ENCODE peak calls at places on chromosomes 16 and 17, in ten cellular contexts. K is colonic mucosa, S is IMR-90, D is lower leg skin, T is PC-3, U is lung, E is heart right ventricle, P is neural crest cell, J is heart left ventricle, G is fibroblast of villous mesenchyme. V is an unnamed sample.

GRCh38 chr16:23786964-23787571 is 32.2 kb downstream of the CHP2 start:
- DNase-seq in K (no peak), S (no peak), D (no peak), T (no peak), U (no peak), E (no peak), P (no peak), J (no peak), G (no peak), V (no peak)

GRCh38 chr17:72826602-72827001 is 265.9 kb downstream of the SLC39A11 start:
- DNase-seq in K (no peak), S (peak), D (no peak), T (peak), U (no peak), E (no peak), P (no peak), J (no peak), G (peak), V (no peak)

GRCh38 chr16:2467301-2468141 is 3.6 kb upstream of the NTN3 start:
- DNase-seq in K (peak), S (peak), D (peak), T (peak), U (no peak), E (peak), P (peak), J (peak), G (peak), V (peak)

GRCh38 chr17:596763-597644 is 117.6 kb downstream of the VPS53 start:
- DNase-seq in K (no peak), S (peak), D (peak), T (peak), U (no peak), E (no peak), P (no peak), J (no peak), G (peak), V (no peak)

GRCh38 chr17:17808706-17809432 is 27.9 kb downstream of the SREBF1 start:
- DNase-seq in K (no peak), S (peak), D (no peak), T (no peak), U (no peak), E (no peak), P (no peak), J (no peak), G (no peak), V (no peak)

GRCh38 chr17:35866356-35866950 is 2.2 kb downstream of the HEATR9 start:
- DNase-seq in K (no peak), S (peak), D (no peak), T (peak), U (no peak), E (no peak), P (no peak), J (no peak), G (peak), V (no peak)

GRCh38 chr17:8073627-8074485 is 13.7 kb downstream of the ALOX12B start:
- DNase-seq in K (peak), S (peak), D (peak), T (peak), U (peak), E (peak), P (peak), J (peak), G (peak), V (peak)

GRCh38 chr17:48492401-48493298 is 38.2 kb downstream of the HOXB1 start:
- DNase-seq in K (peak), S (peak), D (peak), T (peak), U (peak), E (peak), P (peak), J (peak), G (peak), V (peak)

GRCh38 chr17:49545811-49546545 is 29.7 kb upstream of the NXPH3 start:
- DNase-seq in K (no peak), S (no peak), D (peak), T (no peak), U (no peak), E (no peak), P (no peak), J (no peak), G (no peak), V (no peak)

GRCh38 chr16:3023415-3023668 is 400 bp downstream of the HCFC1R1 start:
- DNase-seq in K (no peak), S (peak), D (no peak), T (peak), U (no peak), E (peak), P (no peak), J (peak), G (no peak), V (peak)

GRCh38 chr16:88534731-88535141 is 35.5 kb upstream of the ZC3H18 start:
- DNase-seq in K (no peak), S (peak), D (no peak), T (peak), U (no peak), E (no peak), P (no peak), J (no peak), G (peak), V (peak)

GRCh38 chr16:67398546-67399217 is 5.4 kb upstream of the TPPP3 start:
- DNase-seq in K (no peak), S (no peak), D (peak), T (no peak), U (no peak), E (no peak), P (no peak), J (no peak), G (no peak), V (no peak)

GRCh38 chr16:67397451-67397801 is 4.1 kb upstream of the TPPP3 start:
- DNase-seq in K (no peak), S (no peak), D (peak), T (no peak), U (no peak), E (peak), P (no peak), J (peak), G (peak), V (no peak)

GRCh38 chr16:67396775-67397450 is 3.6 kb upstream of the TPPP3 start:
- DNase-seq in K (no peak), S (no peak), D (no peak), T (no peak), U (no peak), E (no peak), P (no peak), J (no peak), G (no peak), V (no peak)

GRCh38 chr16:67399218-67399733 is 6.0 kb upstream of the TPPP3 start:
- DNase-seq in K (peak), S (no peak), D (peak), T (peak), U (no peak), E (no peak), P (peak), J (peak), G (peak), V (peak)

GRCh38 chr16:67397812-67398545 is 4.7 kb upstream of the TPPP3 start:
- DNase-seq in K (no peak), S (no peak), D (peak), T (no peak), U (no peak), E (no peak), P (no peak), J (no peak), G (no peak), V (no peak)
- TF ChIP-seq CTCF in K (no peak), S (no peak), D (no peak), T (no peak), U (no peak), E (no peak), P (no peak), J (no peak), G (no peak), V (no peak)

DNA sequence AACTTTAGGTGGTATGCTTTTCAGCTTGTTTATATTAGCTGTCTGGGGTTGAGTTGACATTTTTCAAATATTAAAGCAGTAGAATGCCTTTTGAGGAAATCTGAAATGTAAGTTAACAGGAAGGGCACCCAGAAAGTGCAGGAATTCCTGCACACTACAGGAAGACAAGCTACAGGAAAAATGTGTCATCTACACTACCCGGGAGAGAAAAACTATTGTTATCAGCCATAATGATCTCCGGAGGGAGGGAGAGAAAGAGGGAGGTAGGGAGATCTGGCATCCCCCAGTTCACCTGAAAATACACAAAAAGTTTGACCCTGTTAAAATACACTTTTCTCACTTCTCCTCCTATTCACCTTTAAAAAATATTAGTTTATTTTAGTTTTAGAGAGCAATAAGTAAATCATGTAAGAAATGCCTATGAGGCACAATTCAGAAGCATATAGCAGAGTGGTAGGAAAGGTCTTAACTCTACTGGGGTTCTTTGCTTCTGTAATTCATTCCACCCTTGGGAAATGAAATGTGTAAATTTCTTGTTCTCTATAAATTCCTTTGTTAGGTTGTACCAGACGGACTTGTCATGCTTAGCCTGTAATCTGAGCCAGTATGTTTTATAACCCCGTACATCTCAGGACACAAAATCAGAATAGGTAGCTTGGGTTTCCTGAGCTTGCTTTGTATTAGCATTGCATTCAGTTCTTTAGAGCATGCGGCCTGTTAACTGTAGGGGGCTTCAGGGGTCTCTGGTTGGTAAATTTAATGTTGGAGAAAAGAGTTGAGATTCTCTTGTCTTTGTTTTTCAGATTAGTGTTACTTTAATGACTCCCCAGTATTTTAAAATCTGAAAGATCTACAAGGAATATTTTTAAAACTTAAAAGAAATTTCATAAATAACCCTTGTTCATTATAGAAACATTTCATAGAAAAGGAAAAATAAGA is 3.3 kb downstream of the MAP2K6 start:
- DNase-seq in K (no peak), S (no peak), D (no peak), T (peak), U (no peak), E (no peak), P (no peak), J (no peak), G (no peak), V (no peak)
- TF ChIP-seq CTCF in K (no peak), S (no peak), D (no peak), T (no peak), U (no peak), E (no peak), P (no peak), J (no peak), G (no peak), V (no peak)

GRCh38 chr16:13138528-13138927 is 237.1 kb downstream of the SHISA9 start:
- DNase-seq in K (no peak), S (no peak), D (no peak), T (no peak), U (no peak), E (no peak), P (no peak), J (no peak), G (no peak), V (no peak)

GRCh38 chr16:13136896-13137295 is 235.5 kb downstream of the SHISA9 start:
- DNase-seq in K (no peak), S (no peak), D (no peak), T (no peak), U (no peak), E (no peak), P (no peak), J (no peak), G (no peak), V (no peak)

GRCh38 chr16:13139661-13140241 is 238.4 kb downstream of the SHISA9 start:
- DNase-seq in K (no peak), S (no peak), D (no peak), T (no peak), U (no peak), E (no peak), P (no peak), J (no peak), G (no peak), V (no peak)

GRCh38 chr16:13134843-13135242 is 233.4 kb downstream of the SHISA9 start:
- DNase-seq in K (no peak), S (no peak), D (no peak), T (no peak), U (no peak), E (no peak), P (no peak), J (no peak), G (no peak), V (no peak)
- TF ChIP-seq CTCF in K (no peak), S (no peak), D (no peak), T (no peak), U (no peak), E (no peak), P (no peak), J (no peak), G (no peak), V (no peak)

DNA sequence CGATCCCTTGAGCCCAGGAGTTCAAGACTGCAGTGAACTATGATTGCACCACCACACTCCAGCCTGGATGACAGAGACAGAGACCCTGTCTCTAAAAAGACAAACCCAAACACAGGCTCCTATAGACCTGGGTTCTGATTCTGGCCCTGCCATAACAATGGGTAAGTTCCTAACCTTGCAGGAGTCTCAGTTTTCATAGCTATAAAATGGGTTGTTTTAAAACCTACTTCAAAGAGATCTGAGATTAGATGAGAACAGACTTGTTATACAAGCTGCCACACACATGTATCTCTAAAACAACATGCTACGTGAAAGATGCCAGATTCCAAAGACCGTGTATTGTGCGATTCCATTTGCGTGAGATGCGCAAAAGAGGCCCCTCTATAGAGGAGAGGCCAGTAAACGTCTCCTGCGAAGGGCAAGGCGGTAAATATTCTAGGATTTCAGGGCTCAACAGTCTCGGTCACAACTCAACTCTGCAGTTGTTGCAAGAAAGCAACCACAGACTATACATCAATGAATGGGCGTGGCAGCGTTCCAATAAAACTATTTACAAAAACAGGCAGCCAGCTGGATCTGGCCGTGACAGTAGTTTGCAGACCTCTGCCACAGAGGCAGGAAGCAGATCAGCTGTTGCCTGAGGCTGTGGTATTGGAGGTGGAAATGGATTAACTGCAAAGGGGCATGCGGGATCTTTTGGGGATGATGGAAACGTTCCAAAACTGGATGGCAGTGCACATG is 5.9 kb downstream of the CORO7 start:
- DNase-seq in K (peak), S (peak), D (no peak), T (peak), U (no peak), E (no peak), P (no peak), J (no peak), G (peak), V (peak)
- TF ChIP-seq CTCF in K (no peak), S (no peak), D (no peak), T (no peak), U (no peak), E (no peak), P (no peak), J (no peak), G (no peak), V (no peak)

DNA sequence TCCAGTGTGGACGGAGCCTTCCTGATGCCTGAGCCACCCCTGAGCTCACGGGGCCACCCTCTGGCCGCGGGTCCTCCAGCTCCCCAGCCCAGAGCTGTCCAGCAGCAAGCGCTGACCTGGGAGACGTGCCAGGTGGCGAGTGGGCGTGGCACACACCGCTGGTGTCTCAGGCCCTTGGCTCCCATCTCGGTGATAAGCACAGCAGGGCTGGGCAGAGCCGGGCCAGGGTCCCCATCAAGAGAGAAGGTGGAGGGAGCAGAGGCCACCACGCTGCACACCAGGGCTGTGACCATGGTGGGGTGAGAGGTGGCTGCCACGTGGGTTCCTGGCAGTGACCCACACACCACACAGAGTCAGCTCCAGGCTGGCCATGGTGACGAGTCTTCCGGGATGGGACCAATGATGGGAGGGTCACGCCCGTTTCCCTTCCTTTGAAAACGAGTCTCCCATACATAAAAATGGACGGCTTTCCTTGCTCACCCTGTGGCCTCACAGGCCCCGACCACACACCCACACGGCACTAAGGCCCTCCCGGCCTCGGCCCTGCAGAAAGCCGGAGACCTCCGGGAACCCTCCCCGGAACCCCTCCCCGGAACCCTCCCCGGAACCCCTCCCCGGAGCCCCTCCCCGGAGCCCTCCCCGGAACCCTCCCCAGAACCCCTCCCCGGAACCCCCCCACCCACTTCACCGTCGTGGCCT is 16.8 kb downstream of the UTS2R start:
- DNase-seq in K (peak), S (no peak), D (no peak), T (peak), U (no peak), E (no peak), P (no peak), J (peak), G (no peak), V (peak)
- TF ChIP-seq CTCF in K (no peak), S (no peak), D (no peak), T (no peak), U (no peak), E (no peak), P (no peak), J (no peak), G (no peak), V (no peak)

GRCh38 chr17:44170499-44171201 is at the start of gene ASB16:
- DNase-seq in K (no peak), S (peak), D (no peak), T (no peak), U (no peak), E (peak), P (no peak), J (peak), G (peak), V (peak)
- TF ChIP-seq CTCF in K (no peak), S (no peak), D (no peak), T (no peak), U (no peak), E (no peak), P (no peak), J (peak), G (no peak), V (no peak)

GRCh38 chr17:5035356-5035755 is at the start of gene SLC52A1:
- DNase-seq in K (peak), S (no peak), D (no peak), T (no peak), U (no peak), E (no peak), P (no peak), J (no peak), G (no peak), V (no peak)
- TF ChIP-seq CTCF in K (no peak), S (no peak), D (no peak), T (no peak), U (no peak), E (no peak), P (no peak), J (no peak), G (no peak), V (no peak)

GRCh38 chr17:55298111-55298510 is 33.4 kb downstream of the HLF start:
- DNase-seq in K (no peak), S (no peak), D (no peak), T (no peak), U (no peak), E (no peak), P (no peak), J (no peak), G (no peak), V (no peak)

GRCh38 chr17:55294042-55294751 is 29.4 kb downstream of the HLF start:
- DNase-seq in K (no peak), S (no peak), D (no peak), T (no peak), U (no peak), E (no peak), P (no peak), J (no peak), G (peak), V (no peak)

GRCh38 chr17:55296699-55297098 is 31.9 kb downstream of the HLF start:
- DNase-seq in K (no peak), S (no peak), D (no peak), T (no peak), U (no peak), E (no peak), P (no peak), J (no peak), G (no peak), V (no peak)

GRCh38 chr17:55295411-55296170 is 30.8 kb downstream of the HLF start:
- DNase-seq in K (peak), S (peak), D (no peak), T (peak), U (no peak), E (peak), P (peak), J (no peak), G (peak), V (peak)

DNA sequence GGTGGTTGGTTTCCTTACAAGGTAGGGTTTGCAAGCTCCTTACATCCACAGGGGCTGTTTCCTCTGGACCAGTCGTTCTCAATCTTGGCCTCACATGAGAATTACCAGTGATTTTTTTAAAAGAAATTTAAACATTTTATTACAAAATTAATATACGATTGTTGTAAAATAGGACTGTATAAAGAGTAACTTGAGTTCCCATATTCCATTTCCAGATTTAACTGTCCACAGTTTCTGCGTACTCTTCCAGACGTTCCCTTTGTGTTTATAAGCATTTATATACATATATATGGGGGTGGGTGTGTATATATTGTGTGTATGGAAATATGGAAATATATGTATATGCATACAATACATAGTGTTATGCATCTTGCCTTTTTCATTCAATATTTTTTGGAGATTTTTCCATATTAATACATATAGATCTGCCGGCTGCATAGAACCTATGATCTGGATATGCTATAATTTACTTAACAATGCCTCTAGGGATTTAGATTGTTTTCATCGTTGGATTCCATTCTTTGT is 31.5 kb downstream of the HLF start:
- DNase-seq in K (no peak), S (no peak), D (no peak), T (no peak), U (no peak), E (no peak), P (no peak), J (no peak), G (no peak), V (no peak)
- TF ChIP-seq CTCF in K (no peak), S (no peak), D (no peak), T (no peak), U (no peak), E (no peak), P (no peak), J (no peak), G (no peak), V (no peak)

DNA sequence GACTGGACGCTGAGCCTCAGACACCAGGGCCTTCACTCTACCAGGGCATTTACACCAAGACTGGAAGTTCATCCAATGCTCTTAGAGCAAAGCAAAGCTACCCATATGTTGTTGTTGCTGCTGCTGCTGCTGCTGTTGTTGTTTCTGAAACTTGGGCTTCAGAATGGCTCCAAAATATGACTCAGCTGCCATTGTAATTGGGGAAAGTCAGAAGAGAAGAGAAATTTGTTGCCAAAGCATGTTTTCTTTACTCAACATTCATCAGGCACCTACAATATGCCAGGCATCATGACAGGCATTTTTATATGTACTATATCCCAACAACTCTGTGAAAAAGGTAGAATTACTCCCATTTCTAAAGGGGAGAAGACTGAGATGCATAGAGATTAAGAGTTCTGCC is 11.9 kb downstream of the KRT32 start:
- DNase-seq in K (no peak), S (no peak), D (no peak), T (no peak), U (no peak), E (no peak), P (no peak), J (no peak), G (no peak), V (no peak)
- TF ChIP-seq CTCF in K (no peak), S (no peak), D (no peak), T (no peak), U (no peak), E (no peak), P (no peak), J (no peak), G (no peak), V (no peak)